ENCODE peak calls at places on chromosomes 12 and 14, in eight cellular contexts. Y is foreskin fibroblast; M is AG20443; C is HTR-8/SVneo; D is iPS-NIHi11; A is Caco-2; U is anterior cingulate cortex; L is stimulated activated naive CD8-positive, alpha-beta T cell treated with anti-CD3 and anti-CD28 coated beads, Interleukin-15, Interleukin-2, amounts not matched to agents 100 U/mL and 50 U/mL, for 24 hours. V is an unnamed sample.

GRCh38 chr14:101538865-101539264 is 22.4 kb upstream of the DIO3 start:
- DNase-seq in Y (no peak), M (no peak), C (no peak), D (no peak), A (no peak), U (no peak), L (no peak), V (no peak)

GRCh38 chr14:56515739-56516138 is 63.9 kb upstream of the TMEM260 start:
- DNase-seq in Y (no peak), M (no peak), C (no peak), D (no peak), A (no peak), U (no peak), L (no peak), V (no peak)

GRCh38 chr14:25095784-25096390 is 45.9 kb upstream of the STXBP6 start:
- DNase-seq in Y (no peak), M (no peak), C (no peak), D (no peak), A (no peak), U (no peak), L (no peak), V (no peak)

GRCh38 chr14:100890451-100890850 is 13.1 kb downstream of the RTL1 start:
- DNase-seq in Y (no peak), M (no peak), C (no peak), D (no peak), A (peak), U (no peak), L (no peak), V (peak)

GRCh38 chr14:64649383-64649998 is 54.7 kb upstream of the PLEKHG3 start:
- DNase-seq in Y (peak), M (peak), C (no peak), D (no peak), A (no peak), U (no peak), L (no peak), V (no peak)

GRCh38 chr14:61925043-61925442 is 162.8 kb downstream of the SNAPC1 start:
- DNase-seq in Y (peak), M (no peak), C (peak), D (peak), A (no peak), U (no peak), L (peak), V (no peak)

GRCh38 chr12:108305520-108305919 is 33.6 kb downstream of the CMKLR1 start:
- DNase-seq in Y (peak), M (peak), C (peak), D (no peak), A (no peak), U (peak), L (peak), V (peak)

GRCh38 chr12:110661337-110661972 is 27.5 kb downstream of the HVCN1 start:
- DNase-seq in Y (no peak), M (no peak), C (no peak), D (no peak), A (no peak), U (no peak), L (peak), V (no peak)

GRCh38 chr14:103923863-103924262 is 4.4 kb upstream of the TDRD9 start:
- DNase-seq in Y (peak), M (no peak), C (no peak), D (no peak), A (no peak), U (no peak), L (no peak), V (no peak)

GRCh38 chr14:23449314-23449713 is 13.9 kb upstream of the MYH7 start:
- DNase-seq in Y (no peak), M (no peak), C (no peak), D (no peak), A (no peak), U (no peak), L (no peak), V (no peak)